ENCODE peak calls at places on chromosomes 4 and X, in four cellular contexts. C is GM23248, O is transverse colon, N is breast epithelium. G is an unnamed sample.

GRCh38 chr4:100187781-100188180 is 2.5 kb downstream of the DDIT4L start:
- DNase-seq in O (no peak), N (no peak), C (no peak), G (no peak)

GRCh38 chrX:129842510-129843208 is 1.0 kb downstream of the ZDHHC9 start:
- DNase-seq in C (peak; percentile 72), N (no peak), O (peak; percentile 55), G (peak; percentile 11)

GRCh38 chr4:110614981-110615365 is 7.9 kb downstream of the PITX2 start:
- DNase-seq in N (no peak), O (no peak), C (no peak), G (no peak)

GRCh38 chrX:129797251-129797906 is 17.6 kb downstream of the SASH3 start:
- DNase-seq in N (no peak), O (no peak), C (no peak), G (no peak)

GRCh38 chr4:10023050-10023419 is 1.7 kb upstream of the SLC2A9 start:
- DNase-seq in O (no peak), C (no peak), N (no peak), G (no peak)

GRCh38 chr4:168634276-168634802 is 137.5 kb downstream of the PALLD start:
- DNase-seq in C (peak; percentile 89), N (peak; percentile 35), O (no peak), G (peak; percentile 80)

GRCh38 chr4:180949825-180950224 is 1293.4 kb upstream of the TENM3 start:
- DNase-seq in N (no peak), C (no peak), O (no peak), G (peak; percentile 80)

GRCh38 chr4:81606796-81607550 is 135.3 kb upstream of the RASGEF1B start:
- DNase-seq in N (no peak), O (peak; percentile 40), C (peak; percentile 41), G (no peak)

GRCh38 chr4:95506264-95506663 is 42.5 kb downstream of the UNC5C start:
- DNase-seq in N (no peak), O (no peak), C (peak; percentile 2), G (peak; percentile 80)

GRCh38 chrX:154140206-154140605 is 3.8 kb upstream of the OPN1LW start:
- DNase-seq in N (no peak), C (no peak), O (no peak), G (no peak)

GRCh38 chrX:53429755-53430154 is 4.4 kb downstream of the HSD17B10 start:
- DNase-seq in C (no peak), N (no peak), O (no peak), G (no peak)

GRCh38 chr4:152278505-152279301 is 257.2 kb downstream of the FBXW7 start:
- DNase-seq in C (no peak), O (peak; percentile 39), N (no peak), G (no peak)

GRCh38 chr4:151629097-151629783 is 131.6 kb downstream of the GATB start:
- DNase-seq in C (no peak), O (no peak), N (no peak), G (peak; percentile 22)

GRCh38 chr4:99201687-99202086 is 17.4 kb downstream of the ADH6 start:
- DNase-seq in N (no peak), O (no peak), C (peak; percentile 53), G (no peak)

GRCh38 chr4:115537387-115537786 is 424.0 kb upstream of the NDST4 start:
- DNase-seq in C (peak; percentile 46), N (no peak), O (no peak), G (no peak)

GRCh38 chr4:78566834-78567501 is 15.4 kb downstream of the ANXA3 start:
- DNase-seq in C (peak; percentile 11), O (no peak), N (peak; percentile 26), G (no peak)
- H3K4me1 ChIP-seq in C (peaks cover 70% of the 10 kb centered on the region), O (peaks cover 20% of the 10 kb centered on the region), N (no peaks in the 10 kb centered on the region), G (peaks cover 63% of the 10 kb centered on the region)

GRCh38 chr4:76585270-76585669 is 150.2 kb downstream of the SHROOM3 start:
- DNase-seq in C (no peak), N (no peak), O (no peak), G (no peak)
- H3K27ac ChIP-seq in C (no peak overlapping the region), N (peak overlapping the region; percentile 90), O (peak overlapping the region; percentile 82), G (no peak overlapping the region)

DNA sequence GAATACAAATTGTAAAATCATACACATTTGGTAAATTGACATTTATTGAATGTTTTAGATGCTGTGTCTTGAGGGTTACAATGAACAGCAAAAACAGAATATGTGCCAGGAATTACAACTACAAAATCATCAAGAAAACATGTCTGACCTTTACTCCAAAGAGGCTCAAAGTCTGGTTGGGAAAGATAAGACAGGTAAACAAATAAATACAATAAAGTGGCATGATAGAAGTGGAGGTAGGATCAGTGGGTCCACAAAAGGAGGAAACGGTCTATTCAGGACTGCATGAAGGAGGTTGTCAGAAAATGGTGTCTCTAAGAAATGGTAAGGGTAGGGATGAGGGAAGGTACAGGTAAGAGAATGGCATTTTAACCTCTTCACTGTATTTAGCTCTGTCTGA is 3.8 kb downstream of the ARHGEF38 start:
- DNase-seq in N (no peak), C (no peak), O (no peak), G (no peak)
- H3K27me3 ChIP-seq in N (no peaks in the 10 kb centered on the region), C (no peaks in the 10 kb centered on the region), O (no peaks in the 10 kb centered on the region), G (no peaks in the 10 kb centered on the region)

DNA sequence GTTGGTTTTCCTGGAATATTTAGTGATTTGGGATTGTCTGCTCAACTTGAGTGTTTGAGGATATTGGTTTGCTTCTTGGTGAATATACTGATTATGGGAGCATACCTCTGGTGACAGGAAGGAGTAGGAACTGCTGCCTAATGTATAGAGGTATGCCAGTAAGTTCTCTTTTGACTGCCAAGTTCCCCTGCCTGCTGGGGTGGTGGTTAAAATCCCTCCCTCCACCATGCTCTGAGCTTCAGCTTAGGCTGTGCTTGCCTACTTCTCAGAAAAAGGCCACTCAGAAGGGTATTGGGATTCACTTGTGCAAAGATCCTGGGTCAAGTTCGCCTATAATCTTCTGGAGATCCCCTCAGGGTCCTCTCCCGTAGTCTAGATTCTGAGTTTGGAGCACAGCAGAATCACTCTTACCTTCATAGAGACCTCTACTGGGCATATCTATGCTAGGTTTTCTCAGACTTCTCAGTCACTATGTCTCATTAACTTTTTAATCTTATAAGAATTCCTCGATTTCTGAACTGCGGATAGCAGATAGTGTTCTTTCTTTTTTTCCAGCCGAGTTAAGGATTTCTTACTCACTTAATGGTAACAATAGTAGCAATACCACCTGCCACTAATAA is 44.7 kb upstream of the DCK start:
- DNase-seq in O (no peak), C (no peak), N (no peak), G (no peak)
- H3K4me1 ChIP-seq in O (peaks cover 4% of the 10 kb centered on the region), C (peaks cover 11% of the 10 kb centered on the region), N (no peaks in the 10 kb centered on the region), G (no peaks in the 10 kb centered on the region)

G was measured in foreskin keratinocyte.